ENCODE peak calls at places on chromosomes 5 and 9, in five cellular contexts. M is left ventricle myocardium inferior, G is H1, L is hepatocyte, Q is Peyer's patch. C is an unnamed sample. For H3K27me3, the result is how much of the 10 kb centered on the place peaks cover.

GRCh38 chr9:128243486-128244415 is 32.1 kb downstream of the GOLGA2 start:
- DNase-seq in G (no peak), L (peak), Q (no peak), M (peak), C (no peak)

GRCh38 chr9:105507096-105507495 is 50.8 kb upstream of the FKTN start:
- DNase-seq in G (no peak), L (no peak), M (no peak), Q (no peak), C (no peak)

GRCh38 chr9:92671323-92671722 is 1.4 kb upstream of the IPPK start:
- DNase-seq in L (peak), Q (peak), G (no peak), M (peak), C (no peak)

GRCh38 chr9:131480258-131480657 is 22.5 kb upstream of the POMT1 start:
- DNase-seq in L (no peak), Q (no peak), G (no peak), M (no peak), C (no peak)

GRCh38 chr9:109817146-109817845 is 37.3 kb downstream of the PALM2AKAP2 start:
- DNase-seq in M (no peak), G (peak), L (no peak), Q (no peak), C (no peak)

GRCh38 chr5:139415221-139415861 is 11.5 kb upstream of the SPATA24 start:
- DNase-seq in M (peak), Q (no peak), G (no peak), L (no peak), C (no peak)

GRCh38 chr9:88502552-88503034 is 32.4 kb upstream of the NXNL2 start:
- DNase-seq in Q (no peak), G (no peak), L (peak), M (no peak), C (no peak)

GRCh38 chr5:151094054-151094858 is 13.4 kb upstream of the TNIP1 start:
- DNase-seq in L (peak), M (no peak), Q (peak), G (no peak), C (no peak)

GRCh38 chr5:181217111-181217804 is 5.8 kb upstream of the TRIM41 start:
- DNase-seq in L (peak), Q (peak), M (peak), G (peak), C (peak)

GRCh38 chr5:154315196-154315595 is 124.7 kb downstream of the GALNT10 start:
- DNase-seq in M (no peak), Q (no peak), L (no peak), G (no peak), C (no peak)

GRCh38 chr9:124137009-124137943 is 120.5 kb upstream of the NEK6 start:
- DNase-seq in L (no peak), G (peak), Q (peak), M (no peak), C (no peak)

GRCh38 chr5:96404191-96404867 is 28.7 kb downstream of the PCSK1 start:
- DNase-seq in Q (no peak), L (no peak), G (no peak), M (no peak), C (no peak)

GRCh38 chr5:10103098-10103497 is 146.6 kb downstream of the ATPSCKMT start:
- DNase-seq in L (no peak), G (peak), M (no peak), Q (no peak), C (no peak)

GRCh38 chr9:98263080-98263479 is 7.6 kb upstream of the TBC1D2 start:
- DNase-seq in L (no peak), M (no peak), G (no peak), Q (no peak), C (no peak)

GRCh38 chr5:134242146-134242545 is 16.3 kb upstream of the PPP2CA start:
- DNase-seq in Q (no peak), M (peak), L (peak), G (no peak), C (no peak)

GRCh38 chr9:12702160-12702758 is 9.1 kb downstream of the TYRP1 start:
- DNase-seq in G (no peak), L (peak), Q (peak), M (no peak), C (peak)

GRCh38 chr5:16531063-16531667 is 65.6 kb upstream of the ZNF622 start:
- DNase-seq in M (no peak), G (no peak), Q (peak), L (peak), C (no peak)

GRCh38 chr5:139636207-139636792 is 11.8 kb upstream of the CXXC5 start:
- DNase-seq in M (no peak), G (peak), Q (peak), L (peak), C (no peak)

GRCh38 chr5:115116001-115116400 is 53.7 kb downstream of the TRIM36 start:
- DNase-seq in L (no peak), M (no peak), G (no peak), Q (no peak), C (no peak)

GRCh38 chr9:91776409-91777365 is 173.3 kb downstream of the ROR2 start:
- DNase-seq in Q (no peak), L (no peak), M (no peak), G (no peak), C (no peak)

GRCh38 chr9:89576404-89576824 is 28.4 kb upstream of the GADD45G start:
- DNase-seq in M (no peak), G (no peak), Q (no peak), L (peak), C (no peak)

GRCh38 chr9:95100071-95100627 is 217.4 kb downstream of the FANCC start:
- DNase-seq in M (no peak), G (no peak), Q (no peak), L (no peak), C (no peak)

GRCh38 chr9:69549310-69550202 is 122.6 kb downstream of the APBA1 start:
- DNase-seq in Q (peak), M (no peak), L (peak), G (no peak), C (no peak)

GRCh38 chr5:98066910-98067309 is 706.6 kb upstream of the RGMB start:
- DNase-seq in L (no peak), Q (no peak), G (no peak), M (no peak), C (no peak)

GRCh38 chr5:157384971-157385709 is 74.9 kb upstream of the NIPAL4 start:
- DNase-seq in M (peak), G (no peak), L (peak), Q (no peak), C (no peak)

GRCh38 chr5:72307573-72307967 is 12.5 kb downstream of the MRPS27 start:
- DNase-seq in Q (no peak), L (no peak), G (no peak), M (no peak), C (no peak)

GRCh38 chr5:135477594-135477993 is 25.4 kb upstream of the TIFAB start:
- DNase-seq in G (no peak), L (no peak), M (no peak), Q (no peak), C (no peak)

GRCh38 chr9:113794721-113795120 is 81.4 kb upstream of the ZNF618 start:
- DNase-seq in G (peak), L (no peak), M (no peak), Q (no peak), C (no peak)

GRCh38 chr9:113793558-113793957 is 82.6 kb upstream of the ZNF618 start:
- DNase-seq in M (no peak), L (no peak), G (no peak), Q (no peak), C (no peak)

GRCh38 chr9:113798062-113799030 is 77.8 kb upstream of the ZNF618 start:
- DNase-seq in L (no peak), Q (no peak), G (peak), M (no peak), C (no peak)

GRCh38 chr9:113795811-113796392 is 80.2 kb upstream of the ZNF618 start:
- DNase-seq in M (no peak), Q (no peak), G (no peak), L (no peak), C (no peak)

DNA sequence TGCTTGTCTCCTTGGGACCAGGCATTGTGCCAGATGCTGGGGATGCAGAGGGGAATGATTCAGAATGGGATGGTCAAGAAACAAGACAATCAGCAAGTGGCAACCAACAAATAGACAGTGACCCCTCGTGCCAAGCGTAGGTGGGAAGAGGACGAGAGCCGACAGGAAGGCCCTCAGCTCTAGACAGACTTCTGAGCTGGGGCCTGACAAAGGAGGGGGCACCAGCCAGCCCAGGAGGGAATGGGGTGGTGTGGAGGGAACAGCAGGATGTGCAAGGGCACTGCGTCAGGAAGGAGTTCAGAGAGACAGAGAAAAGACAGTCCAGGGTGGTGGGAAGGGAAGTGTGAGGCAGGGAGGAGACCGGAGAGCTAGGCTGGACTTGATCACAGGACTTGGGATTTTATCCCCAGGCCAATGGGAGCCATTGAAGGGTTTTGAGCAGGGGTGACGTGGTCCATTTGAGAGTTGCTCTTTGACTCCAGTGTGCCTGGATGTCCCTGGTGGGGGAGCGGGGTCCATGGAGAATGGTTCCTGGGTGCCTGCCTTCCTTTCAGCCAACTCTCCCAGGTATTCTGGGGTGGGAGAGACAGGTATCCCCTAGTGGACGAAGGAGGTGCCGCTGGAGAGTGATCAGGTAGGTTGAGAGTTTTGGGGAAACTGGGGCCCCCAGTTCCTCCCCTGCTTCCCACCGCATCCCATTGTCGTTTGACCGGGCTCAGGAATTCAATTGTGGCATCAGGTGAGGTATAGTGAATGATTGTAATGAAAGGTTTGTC is 79.3 kb upstream of the ZNF618 start:
- DNase-seq in Q (no peak), L (no peak), M (no peak), G (peak), C (no peak)
- H3K27me3 ChIP-seq in Q (under half), L (under half), M (half or more), G (under half), C (under half)

GRCh38 chr9:33161011-33161588 is 6.0 kb downstream of the B4GALT1 start:
- DNase-seq in M (peak), L (peak), Q (peak), G (no peak), C (peak)
- H3K4me3 ChIP-seq in M (peak), L (no peak), Q (no peak), G (no peak), C (peak)

GRCh38 chr5:179978792-179979191 is 71.1 kb upstream of the TBC1D9B start:
- DNase-seq in L (no peak), Q (no peak), M (no peak), G (no peak), C (no peak)

GRCh38 chr5:179973391-179973790 is 65.7 kb upstream of the TBC1D9B start:
- DNase-seq in M (no peak), Q (no peak), G (no peak), L (no peak), C (no peak)

GRCh38 chr5:179974281-179974945 is 66.7 kb upstream of the TBC1D9B start:
- DNase-seq in G (no peak), L (no peak), M (no peak), Q (no peak), C (no peak)

GRCh38 chr5:179975713-179976030 is 68.0 kb upstream of the TBC1D9B start:
- DNase-seq in M (no peak), Q (no peak), L (no peak), G (no peak), C (no peak)

DNA sequence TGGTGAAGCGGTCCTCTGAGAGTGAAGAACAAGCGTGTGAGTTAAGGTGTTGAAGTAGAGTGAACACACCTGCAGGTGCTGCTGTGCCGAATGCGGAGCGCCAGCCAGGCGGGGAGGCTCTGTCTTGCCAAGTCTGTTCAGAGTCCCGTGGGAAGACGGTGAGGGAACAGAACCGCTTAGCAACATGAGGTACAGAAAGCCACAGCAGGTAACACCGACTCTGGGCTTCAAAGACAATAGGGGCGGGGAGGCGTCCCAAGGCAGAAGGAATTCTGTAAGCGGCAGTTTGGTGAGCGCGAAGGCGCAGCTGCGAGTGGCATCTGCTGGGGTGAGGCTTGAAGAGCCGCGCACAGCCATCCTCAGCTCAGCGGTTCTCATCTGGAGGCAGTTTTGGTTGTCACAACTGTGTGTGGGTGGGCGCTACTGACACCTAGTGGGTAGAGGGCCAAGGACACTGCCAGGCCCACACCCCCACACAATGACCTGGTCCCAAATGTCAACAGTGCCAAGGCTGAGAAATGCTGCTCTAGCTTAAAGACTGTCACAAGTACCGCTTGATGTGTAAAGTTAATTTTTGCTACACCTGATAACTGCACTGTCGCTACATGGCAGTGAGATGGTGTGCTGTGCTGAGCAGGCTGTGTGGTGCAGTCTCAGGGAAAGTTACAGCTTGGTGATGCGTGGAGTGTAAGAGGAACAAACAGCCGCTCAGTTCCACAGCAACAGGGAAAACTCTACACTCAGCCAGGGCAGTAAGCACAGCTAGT is 67.4 kb upstream of the TBC1D9B start:
- DNase-seq in M (no peak), Q (peak), L (peak), G (peak), C (peak)
- TF ChIP-seq CTCF in M (peak), Q (no peak), L (peak), G (peak), C (peak)

GRCh38 chr5:106307265-106307664 is 1363.5 kb downstream of the EFNA5 start:
- DNase-seq in Q (no peak), M (no peak), L (no peak), G (no peak), C (no peak)

GRCh38 chr5:106306313-106307028 is 1364.3 kb downstream of the EFNA5 start:
- DNase-seq in Q (no peak), L (no peak), G (no peak), M (no peak), C (no peak)

DNA sequence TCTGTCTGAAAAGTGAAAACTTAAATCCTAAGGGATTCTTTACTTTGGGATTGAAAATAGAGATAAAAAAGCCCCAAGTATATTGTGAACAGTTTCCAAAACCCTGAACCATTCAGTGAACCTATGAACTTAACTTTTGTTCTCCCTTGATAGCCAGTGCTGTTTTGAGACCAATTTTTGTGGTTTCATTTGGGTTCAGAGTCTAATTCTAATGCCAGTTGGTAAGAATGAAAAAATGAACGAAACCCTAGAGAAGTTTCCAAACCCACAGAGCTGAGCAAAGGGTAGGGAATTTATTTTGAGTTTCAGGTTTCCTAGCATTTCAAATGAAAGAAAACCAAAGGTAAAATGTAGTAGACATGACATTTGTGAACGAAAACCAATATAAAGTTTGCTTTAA is 1366.8 kb downstream of the EFNA5 start:
- DNase-seq in Q (no peak), M (no peak), L (no peak), G (no peak), C (no peak)
- H3K27me3 ChIP-seq in Q (under half), M (under half), L (under half), G (under half), C (under half)

GRCh38 chr5:148831590-148832565 is 5.5 kb downstream of the ADRB2 start:
- DNase-seq in G (no peak), Q (peak), M (no peak), L (no peak), C (no peak)
- H3K4me3 ChIP-seq in G (no peak), Q (no peak), M (peak), L (no peak), C (peak)

DNA sequence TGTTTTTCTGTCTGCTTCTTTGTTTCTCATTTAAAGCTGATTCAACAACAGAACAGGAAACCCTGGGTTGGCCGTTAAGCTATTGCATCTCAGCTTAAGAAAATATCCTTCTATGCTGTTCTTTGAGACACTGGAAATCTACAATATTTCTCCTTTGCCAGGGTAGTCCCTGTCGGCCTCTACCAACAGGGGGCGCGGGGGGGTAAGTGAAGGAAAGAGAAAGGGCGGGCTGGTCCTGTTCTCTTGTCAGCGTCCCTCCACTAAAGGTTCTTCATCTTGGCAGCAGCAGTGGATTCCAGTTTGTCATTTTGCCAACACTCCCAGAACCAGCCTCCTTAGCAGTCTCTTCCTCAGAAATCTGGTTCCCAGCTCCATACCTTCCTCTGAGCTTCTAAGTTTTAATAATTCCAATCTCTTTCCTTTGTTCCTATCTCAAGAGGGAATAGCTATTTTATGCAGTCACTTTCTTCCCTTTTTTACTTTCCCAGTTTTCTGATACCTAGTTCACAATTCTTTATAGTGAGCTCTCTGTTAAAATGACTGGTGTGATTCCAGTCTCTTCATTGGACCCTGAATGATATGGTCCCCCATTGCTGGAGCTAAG is 222.3 kb downstream of the GLIS3 start:
- DNase-seq in Q (peak), G (peak), L (peak), M (peak), C (peak)
- TF ChIP-seq CTCF in Q (no peak), G (peak), L (peak), M (peak), C (peak)

GRCh38 chr5:53381-54174 is 38.4 kb upstream of the PLEKHG4B start:
- DNase-seq in G (peak), Q (no peak), L (peak), M (no peak), C (no peak)

GRCh38 chr5:51500-51823 is 40.5 kb upstream of the PLEKHG4B start:
- DNase-seq in G (no peak), L (no peak), Q (no peak), M (no peak), C (no peak)

GRCh38 chr5:48192-48591 is 43.8 kb upstream of the PLEKHG4B start:
- DNase-seq in L (no peak), Q (no peak), G (no peak), M (no peak), C (no peak)

GRCh38 chr5:49953-50544 is 41.9 kb upstream of the PLEKHG4B start:
- DNase-seq in Q (no peak), G (no peak), L (no peak), M (no peak), C (no peak)

DNA sequence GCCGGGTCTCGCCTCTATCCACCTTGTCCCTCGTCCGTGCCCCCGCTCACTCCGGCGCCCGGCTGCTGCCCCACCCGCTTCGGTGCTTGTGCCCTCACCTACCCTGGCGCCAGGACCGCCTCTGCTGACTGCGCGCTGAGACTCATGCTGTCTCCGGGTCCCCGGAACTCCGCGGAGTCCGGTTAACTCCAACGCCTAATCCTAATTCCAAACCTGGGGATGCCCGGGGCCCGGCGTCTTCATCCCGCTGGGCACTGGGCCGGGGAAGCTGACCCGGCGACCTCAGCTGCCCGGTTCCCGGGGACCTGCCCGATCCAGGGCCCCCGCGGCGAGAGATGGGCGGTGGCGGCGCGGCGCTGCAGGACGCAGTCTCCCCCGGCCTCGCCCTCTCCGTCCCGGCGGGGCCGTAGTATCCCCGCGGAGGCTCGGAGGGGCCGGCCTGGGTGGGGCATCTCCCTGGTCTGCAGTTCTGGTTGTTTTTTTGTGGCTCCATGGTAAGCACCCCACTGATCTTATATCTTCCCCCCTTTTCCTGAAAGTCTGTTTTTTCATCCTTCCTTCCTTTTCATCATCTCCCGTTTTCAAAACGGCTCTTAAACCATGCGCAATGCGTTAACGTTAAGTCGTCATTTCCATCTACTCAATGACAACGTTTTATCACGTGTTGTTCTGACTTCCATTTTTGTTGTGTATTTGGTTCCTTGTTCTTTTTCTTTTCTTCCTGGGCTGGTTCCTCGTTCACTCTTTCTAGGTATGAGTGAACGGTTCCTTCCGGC is 41.1 kb upstream of the PLEKHG4B start:
- DNase-seq in Q (no peak), M (no peak), G (peak), L (no peak), C (no peak)
- H3K27me3 ChIP-seq in Q (under half), M (half or more), G (half or more), L (half or more), C (under half)

C was measured in lower lobe of right lung.